ENCODE peak calls at places on chromosomes 16 and 17, in four cellular contexts. One of them, this sample, is unnamed.
A peak's percentile ranks its signal among the peaks of the same experiment; 100 is the strongest.

GRCh38 chr17:30961213-30962188 is 9.3 kb upstream of the RNF135 start:
- DNase-seq in mammary epithelial cell: no peak
- DNase-seq in mesendoderm: no peak
- DNase-seq in transverse colon: no peak
- DNase-seq in this sample: no peak

GRCh38 chr17:74185786-74186185 is 17.7 kb upstream of the RPL38 start:
- DNase-seq in mammary epithelial cell: no peak
- DNase-seq in mesendoderm: no peak
- DNase-seq in transverse colon: no peak
- DNase-seq in this sample: no peak

GRCh38 chr17:82399601-82400101 is 18.5 kb upstream of the HEXD start:
- DNase-seq in mesendoderm: no peak
- DNase-seq in transverse colon: no peak
- DNase-seq in mammary epithelial cell: no peak
- DNase-seq in this sample: no peak

GRCh38 chr17:8057691-8058114 is 18.8 kb downstream of the ALOX15B start:
- DNase-seq in mesendoderm: peak; percentile 90
- DNase-seq in transverse colon: no peak
- DNase-seq in mammary epithelial cell: peak; percentile 76
- DNase-seq in this sample: no peak

GRCh38 chr16:50522324-50522723 is 25.9 kb upstream of the NKD1 start:
- DNase-seq in mammary epithelial cell: no peak
- DNase-seq in transverse colon: no peak
- DNase-seq in mesendoderm: no peak
- DNase-seq in this sample: no peak

GRCh38 chr17:226108-226772 is 44.8 kb upstream of the DOC2B start:
- DNase-seq in mesendoderm: no peak
- DNase-seq in mammary epithelial cell: no peak
- DNase-seq in transverse colon: no peak
- DNase-seq in this sample: no peak

GRCh38 chr16:86490859-86491642 is 19.3 kb upstream of the FOXF1 start:
- DNase-seq in transverse colon: no peak
- DNase-seq in mammary epithelial cell: no peak
- DNase-seq in mesendoderm: no peak
- DNase-seq in this sample: no peak

GRCh38 chr17:39099686-39100293 is 51.6 kb downstream of the PLXDC1 start:
- DNase-seq in mammary epithelial cell: no peak
- DNase-seq in mesendoderm: no peak
- DNase-seq in transverse colon: peak; percentile 26
- DNase-seq in this sample: peak; percentile 43

GRCh38 chr17:54903375-54903774 is 2.7 kb downstream of the TOM1L1 start:
- DNase-seq in transverse colon: peak; percentile 19
- DNase-seq in mesendoderm: peak; percentile 11
- DNase-seq in mammary epithelial cell: no peak
- DNase-seq in this sample: peak; percentile 46

GRCh38 chr17:7881655-7882054 is 6.9 kb upstream of the CHD3 start:
- DNase-seq in mammary epithelial cell: no peak
- DNase-seq in transverse colon: no peak
- DNase-seq in mesendoderm: no peak
- DNase-seq in this sample: no peak

GRCh38 chr16:8712589-8713361 is 38.4 kb downstream of the ABAT start:
- DNase-seq in transverse colon: no peak
- DNase-seq in mesendoderm: peak; percentile 41
- DNase-seq in mammary epithelial cell: no peak
- DNase-seq in this sample: no peak

GRCh38 chr16:47716571-47716970 is 255.4 kb downstream of the PHKB start:
- DNase-seq in mammary epithelial cell: no peak
- DNase-seq in mesendoderm: peak; percentile 85
- DNase-seq in transverse colon: no peak
- DNase-seq in this sample: no peak

GRCh38 chr17:83019376-83019775 is 60.0 kb upstream of the METRNL start:
- DNase-seq in mammary epithelial cell: no peak
- DNase-seq in transverse colon: no peak
- DNase-seq in mesendoderm: no peak
- DNase-seq in this sample: no peak

GRCh38 chr16:59558679-59559078 is 824.6 kb upstream of the GOT2 start:
- DNase-seq in mesendoderm: no peak
- DNase-seq in mammary epithelial cell: no peak
- DNase-seq in transverse colon: no peak
- DNase-seq in this sample: no peak

GRCh38 chr17:40433551-40434384 is 9.5 kb upstream of the IGFBP4 start:
- DNase-seq in transverse colon: no peak
- DNase-seq in mesendoderm: peak; percentile 74
- DNase-seq in mammary epithelial cell: no peak
- DNase-seq in this sample: no peak

GRCh38 chr17:40436631-40437030 is 6.6 kb upstream of the IGFBP4 start:
- DNase-seq in mesendoderm: no peak
- DNase-seq in transverse colon: no peak
- DNase-seq in mammary epithelial cell: no peak
- DNase-seq in this sample: no peak

GRCh38 chr17:40430272-40431230 is 12.7 kb upstream of the IGFBP4 start:
- DNase-seq in mammary epithelial cell: no peak
- DNase-seq in mesendoderm: no peak
- DNase-seq in transverse colon: no peak
- DNase-seq in this sample: no peak

GRCh38 chr17:40431231-40431602 is 12.0 kb upstream of the IGFBP4 start:
- DNase-seq in transverse colon: no peak
- DNase-seq in mesendoderm: no peak
- DNase-seq in mammary epithelial cell: no peak
- DNase-seq in this sample: no peak

DNA sequence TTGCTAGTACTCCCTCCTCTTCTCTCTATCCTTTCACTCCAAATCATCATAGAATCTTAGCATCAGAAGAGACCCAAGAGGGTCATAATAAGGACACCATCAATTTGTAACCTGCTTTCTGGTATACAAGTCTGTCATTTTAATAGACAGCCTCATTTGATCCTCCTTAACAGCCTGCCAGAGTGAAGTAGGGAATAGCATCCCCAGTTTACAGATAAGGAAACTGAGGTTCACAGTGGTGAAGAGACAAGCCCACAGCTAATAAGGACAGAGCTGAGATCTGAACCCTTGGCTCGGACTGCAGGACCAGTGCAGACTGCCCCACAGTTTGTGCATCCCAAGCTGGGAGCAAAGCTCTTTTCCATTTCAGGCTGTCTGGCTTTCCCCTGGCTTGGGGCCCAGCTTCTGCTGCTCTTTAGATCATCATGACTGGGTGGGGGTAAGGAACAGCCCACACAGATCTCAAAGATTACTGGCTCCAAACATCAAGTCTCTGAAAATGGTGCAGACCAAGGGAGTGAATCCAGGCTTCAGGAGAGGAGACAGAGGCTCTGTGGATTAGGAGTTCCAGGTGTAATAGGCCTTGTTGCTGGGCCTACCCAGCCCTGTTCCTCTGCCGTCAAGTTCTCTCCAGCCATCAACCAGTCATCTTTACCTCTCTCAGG is 10.3 kb upstream of the IGFBP4 start:
- DNase-seq in mammary epithelial cell: no peak
- DNase-seq in transverse colon: peak; percentile 43
- DNase-seq in mesendoderm: no peak
- DNase-seq in this sample: no peak
- H3K27ac ChIP-seq in mammary epithelial cell: no peak overlapping the region
- H3K27ac ChIP-seq in transverse colon: peak overlapping the region; percentile 85
- H3K27ac ChIP-seq in mesendoderm: no peak overlapping the region
- H3K27ac ChIP-seq in this sample: no peak overlapping the region

GRCh38 chr17:28457890-28458289 is 15.6 kb upstream of the SLC13A2 start:
- DNase-seq in mammary epithelial cell: no peak
- DNase-seq in transverse colon: no peak
- DNase-seq in mesendoderm: no peak
- DNase-seq in this sample: no peak
- H3K27ac ChIP-seq in mammary epithelial cell: no peak overlapping the region
- H3K27ac ChIP-seq in transverse colon: no peak overlapping the region
- H3K27ac ChIP-seq in mesendoderm: no peak overlapping the region
- H3K27ac ChIP-seq in this sample: no peak overlapping the region

GRCh38 chr16:66925322-66925840 is at the start of gene RRAD:
- DNase-seq in mesendoderm: peak; percentile 19
- DNase-seq in mammary epithelial cell: no peak
- DNase-seq in transverse colon: peak; percentile 56
- DNase-seq in this sample: peak; percentile 39
- H3K27ac ChIP-seq in mesendoderm: no peak within 1 kb of the TSS
- H3K27ac ChIP-seq in mammary epithelial cell: no peak within 1 kb of the TSS
- H3K27ac ChIP-seq in transverse colon: peak within 1 kb of the TSS; percentile 84
- H3K27ac ChIP-seq in this sample: peak within 1 kb of the TSS; percentile 88

GRCh38 chr16:18841833-18842525 is 40.6 kb upstream of the ARL6IP1 start:
- DNase-seq in mesendoderm: no peak
- DNase-seq in transverse colon: no peak
- DNase-seq in mammary epithelial cell: peak; percentile 23
- DNase-seq in this sample: no peak

GRCh38 chr16:18836702-18837101 is 35.4 kb upstream of the ARL6IP1 start:
- DNase-seq in mammary epithelial cell: no peak
- DNase-seq in transverse colon: no peak
- DNase-seq in mesendoderm: no peak
- DNase-seq in this sample: no peak

GRCh38 chr16:18842565-18842964 is 41.2 kb upstream of the ARL6IP1 start:
- DNase-seq in mammary epithelial cell: no peak
- DNase-seq in mesendoderm: no peak
- DNase-seq in transverse colon: no peak
- DNase-seq in this sample: no peak

GRCh38 chr16:18834873-18835272 is 33.5 kb upstream of the ARL6IP1 start:
- DNase-seq in transverse colon: no peak
- DNase-seq in mesendoderm: no peak
- DNase-seq in mammary epithelial cell: no peak
- DNase-seq in this sample: no peak

DNA sequence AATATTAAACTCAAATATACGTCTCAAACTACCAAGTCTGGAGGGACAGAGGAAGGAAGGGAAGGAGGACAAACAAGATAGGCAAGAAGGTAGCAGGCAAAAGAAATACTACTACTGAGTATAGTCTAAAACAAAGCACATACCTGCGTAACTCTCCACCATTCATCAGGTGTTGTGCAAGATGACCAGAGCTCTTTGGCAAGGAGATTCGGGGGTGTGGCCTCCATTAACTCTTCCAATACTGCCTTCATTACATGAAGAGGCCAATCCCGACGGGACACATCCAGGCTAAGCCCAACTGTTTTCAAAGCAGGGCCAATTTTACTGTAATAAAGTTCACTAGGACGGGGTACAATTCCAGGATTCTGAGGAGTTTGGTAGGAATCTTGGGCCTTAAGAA is 38.2 kb upstream of the ARL6IP1 start:
- DNase-seq in transverse colon: peak; percentile 41
- DNase-seq in mammary epithelial cell: peak; percentile 77
- DNase-seq in mesendoderm: peak; percentile 39
- DNase-seq in this sample: peak; percentile 55
- H3K27ac ChIP-seq in transverse colon: no peak overlapping the region
- H3K27ac ChIP-seq in mammary epithelial cell: peak overlapping the region; percentile 10
- H3K27ac ChIP-seq in mesendoderm: no peak overlapping the region
- H3K27ac ChIP-seq in this sample: no peak overlapping the region

GRCh38 chr17:81277421-81277820 is 17.7 kb downstream of the SLC38A10 start:
- DNase-seq in mesendoderm: no peak
- DNase-seq in mammary epithelial cell: no peak
- DNase-seq in transverse colon: peak; percentile 32
- DNase-seq in this sample: peak; percentile 48

GRCh38 chr17:81279278-81280073 is 15.6 kb downstream of the SLC38A10 start:
- DNase-seq in transverse colon: no peak
- DNase-seq in mesendoderm: no peak
- DNase-seq in mammary epithelial cell: no peak
- DNase-seq in this sample: no peak

GRCh38 chr17:81278831-81279230 is 16.3 kb downstream of the SLC38A10 start:
- DNase-seq in mesendoderm: no peak
- DNase-seq in mammary epithelial cell: no peak
- DNase-seq in transverse colon: no peak
- DNase-seq in this sample: no peak

GRCh38 chr17:81276781-81277180 is 18.3 kb downstream of the SLC38A10 start:
- DNase-seq in mesendoderm: no peak
- DNase-seq in transverse colon: no peak
- DNase-seq in mammary epithelial cell: no peak
- DNase-seq in this sample: no peak

DNA sequence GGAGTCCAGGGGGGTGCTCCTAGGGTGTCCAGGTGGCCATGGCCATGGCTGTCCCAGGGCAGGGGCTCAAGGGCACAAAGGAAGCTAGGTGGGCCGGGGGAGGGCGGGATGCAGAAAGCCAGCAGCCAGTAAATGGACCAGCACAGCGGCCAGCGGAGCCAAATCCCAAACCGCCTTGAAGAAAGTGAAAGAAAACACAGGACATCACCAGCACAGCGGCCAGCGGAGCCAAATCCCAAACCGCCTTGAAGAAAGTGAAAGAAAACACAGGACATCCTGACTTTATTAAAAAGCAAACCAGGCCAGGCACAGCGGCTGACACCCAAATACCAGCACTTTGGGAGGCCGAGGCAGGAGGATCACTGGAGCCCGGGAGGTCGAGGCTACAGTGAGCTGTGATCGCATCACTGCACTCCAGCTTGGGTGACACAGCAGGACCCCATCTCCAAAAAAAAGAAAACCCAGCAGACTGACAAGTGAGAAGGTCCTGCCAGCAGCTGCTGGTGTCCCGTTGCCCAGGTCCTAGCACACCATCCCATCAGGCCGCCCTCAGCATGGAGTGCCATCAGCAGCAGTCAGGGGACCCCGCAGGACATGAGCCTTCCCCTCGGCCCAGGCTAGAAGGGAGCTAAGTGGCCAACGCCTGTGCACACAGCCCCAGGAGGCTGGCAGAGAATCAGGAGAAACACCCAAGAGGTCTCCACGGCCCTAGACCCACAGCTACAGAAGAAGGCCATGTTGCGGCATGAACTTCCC is 17.0 kb downstream of the SLC38A10 start:
- DNase-seq in mammary epithelial cell: no peak
- DNase-seq in mesendoderm: no peak
- DNase-seq in transverse colon: no peak
- DNase-seq in this sample: no peak
- H3K27ac ChIP-seq in mammary epithelial cell: no peak overlapping the region
- H3K27ac ChIP-seq in mesendoderm: no peak overlapping the region
- H3K27ac ChIP-seq in transverse colon: peak overlapping the region; percentile 77
- H3K27ac ChIP-seq in this sample: no peak overlapping the region

GRCh38 chr17:50487213-50488096 is 8.8 kb downstream of the RSAD1 start:
- DNase-seq in mammary epithelial cell: peak; percentile 91
- DNase-seq in transverse colon: no peak
- DNase-seq in mesendoderm: no peak
- DNase-seq in this sample: no peak
- H3K27ac ChIP-seq in mammary epithelial cell: peak overlapping the region; percentile 45
- H3K27ac ChIP-seq in transverse colon: no peak overlapping the region
- H3K27ac ChIP-seq in mesendoderm: no peak overlapping the region
- H3K27ac ChIP-seq in this sample: no peak overlapping the region

GRCh38 chr16:10743227-10743609 is 424 bp upstream of the NUBP1 start:
- DNase-seq in transverse colon: no peak
- DNase-seq in mammary epithelial cell: no peak
- DNase-seq in mesendoderm: no peak
- DNase-seq in this sample: no peak

GRCh38 chr16:10740845-10741208 is 2.8 kb upstream of the NUBP1 start:
- DNase-seq in mesendoderm: no peak
- DNase-seq in transverse colon: no peak
- DNase-seq in mammary epithelial cell: no peak
- DNase-seq in this sample: no peak

GRCh38 chr16:10740000-10740844 is 3.4 kb upstream of the NUBP1 start:
- DNase-seq in transverse colon: no peak
- DNase-seq in mesendoderm: no peak
- DNase-seq in mammary epithelial cell: no peak
- DNase-seq in this sample: no peak

GRCh38 chr16:10743610-10744369 is at the start of gene NUBP1:
- DNase-seq in mesendoderm: peak; percentile 99
- DNase-seq in mammary epithelial cell: peak; percentile 98
- DNase-seq in transverse colon: peak; percentile 100
- DNase-seq in this sample: peak; percentile 100

GRCh38 chr16:10741844-10742243 is 1.8 kb upstream of the NUBP1 start:
- DNase-seq in transverse colon: peak; percentile 17
- DNase-seq in mesendoderm: no peak
- DNase-seq in mammary epithelial cell: no peak
- DNase-seq in this sample: no peak
- H3K27ac ChIP-seq in transverse colon: peak overlapping the region; percentile 28
- H3K27ac ChIP-seq in mesendoderm: no peak overlapping the region
- H3K27ac ChIP-seq in mammary epithelial cell: no peak overlapping the region
- H3K27ac ChIP-seq in this sample: no peak overlapping the region